ENCODE peak calls at places on chromosomes 1 and 21, in six cellular contexts. One of them, this sample, is unnamed.

GRCh38 chr1:2861988-2862430 is 60.5 kb upstream of the TTC34 start:
- DNase-seq in heart right ventricle: no peak
- DNase-seq in cerebellar cortex: no peak
- DNase-seq in amniotic stem cell: no peak
- DNase-seq in progenitor cell of endocrine pancreas: no peak
- DNase-seq in ACHN: no peak
- DNase-seq in this sample: no peak

GRCh38 chr21:25461730-25462129 is 145.6 kb downstream of the MRPL39 start:
- DNase-seq in heart right ventricle: no peak
- DNase-seq in cerebellar cortex: no peak
- DNase-seq in amniotic stem cell: no peak
- DNase-seq in progenitor cell of endocrine pancreas: no peak
- DNase-seq in ACHN: no peak
- DNase-seq in this sample: no peak

GRCh38 chr1:32919811-32920733 is 18.9 kb upstream of the TMEM54 start:
- DNase-seq in heart right ventricle: no peak
- DNase-seq in cerebellar cortex: no peak
- DNase-seq in amniotic stem cell: no peak
- DNase-seq in progenitor cell of endocrine pancreas: no peak
- DNase-seq in ACHN: peak; percentile 31
- DNase-seq in this sample: no peak

GRCh38 chr1:71908871-71909390 is 373.4 kb downstream of the NEGR1 start:
- DNase-seq in heart right ventricle: no peak
- DNase-seq in cerebellar cortex: peak; percentile 14
- DNase-seq in amniotic stem cell: no peak
- DNase-seq in progenitor cell of endocrine pancreas: no peak
- DNase-seq in ACHN: no peak
- DNase-seq in this sample: no peak

GRCh38 chr1:57369889-57370288 is 54.0 kb downstream of the DAB1 start:
- DNase-seq in heart right ventricle: no peak
- DNase-seq in cerebellar cortex: no peak
- DNase-seq in amniotic stem cell: no peak
- DNase-seq in progenitor cell of endocrine pancreas: no peak
- DNase-seq in ACHN: no peak
- DNase-seq in this sample: no peak

GRCh38 chr1:179298952-179299351 is 5.4 kb downstream of the SOAT1 start:
- DNase-seq in heart right ventricle: no peak
- DNase-seq in cerebellar cortex: no peak
- DNase-seq in amniotic stem cell: no peak
- DNase-seq in progenitor cell of endocrine pancreas: no peak
- DNase-seq in ACHN: no peak
- DNase-seq in this sample: no peak

GRCh38 chr1:175317309-175317708 is 124.7 kb upstream of the KIAA0040 start:
- DNase-seq in heart right ventricle: no peak
- DNase-seq in cerebellar cortex: no peak
- DNase-seq in amniotic stem cell: no peak
- DNase-seq in progenitor cell of endocrine pancreas: no peak
- DNase-seq in ACHN: peak; percentile 38
- DNase-seq in this sample: no peak

GRCh38 chr1:179269071-179269470 is 24.5 kb upstream of the SOAT1 start:
- DNase-seq in heart right ventricle: no peak
- DNase-seq in cerebellar cortex: no peak
- DNase-seq in amniotic stem cell: no peak
- DNase-seq in progenitor cell of endocrine pancreas: no peak
- DNase-seq in ACHN: no peak
- DNase-seq in this sample: no peak

GRCh38 chr1:237873487-237873927 is 17.2 kb downstream of the ZP4 start:
- DNase-seq in heart right ventricle: no peak
- DNase-seq in cerebellar cortex: no peak
- DNase-seq in amniotic stem cell: no peak
- DNase-seq in progenitor cell of endocrine pancreas: no peak
- DNase-seq in ACHN: peak; percentile 82
- DNase-seq in this sample: peak; percentile 22

GRCh38 chr1:43316738-43317520 is 16.1 kb downstream of the TIE1 start:
- DNase-seq in heart right ventricle: no peak
- DNase-seq in cerebellar cortex: no peak
- DNase-seq in amniotic stem cell: no peak
- DNase-seq in progenitor cell of endocrine pancreas: no peak
- DNase-seq in ACHN: no peak
- DNase-seq in this sample: no peak

GRCh38 chr1:65395887-65396612 is 24.4 kb upstream of the LEPR start:
- DNase-seq in heart right ventricle: no peak
- DNase-seq in cerebellar cortex: no peak
- DNase-seq in amniotic stem cell: no peak
- DNase-seq in progenitor cell of endocrine pancreas: no peak
- DNase-seq in ACHN: peak; percentile 89
- DNase-seq in this sample: peak; percentile 1

GRCh38 chr1:18099026-18099425 is 8.6 kb upstream of the IGSF21 start:
- DNase-seq in heart right ventricle: no peak
- DNase-seq in cerebellar cortex: no peak
- DNase-seq in amniotic stem cell: no peak
- DNase-seq in progenitor cell of endocrine pancreas: no peak
- DNase-seq in ACHN: no peak
- DNase-seq in this sample: no peak

GRCh38 chr21:43802713-43803313 is 13.4 kb downstream of the RRP1 start:
- DNase-seq in heart right ventricle: no peak
- DNase-seq in cerebellar cortex: no peak
- DNase-seq in amniotic stem cell: no peak
- DNase-seq in progenitor cell of endocrine pancreas: no peak
- DNase-seq in ACHN: no peak
- DNase-seq in this sample: no peak

GRCh38 chr1:86848654-86849053 is 65.3 kb downstream of the SELENOF start:
- DNase-seq in heart right ventricle: no peak
- DNase-seq in cerebellar cortex: no peak
- DNase-seq in amniotic stem cell: no peak
- DNase-seq in progenitor cell of endocrine pancreas: no peak
- DNase-seq in ACHN: no peak
- DNase-seq in this sample: no peak

GRCh38 chr1:50620680-50621329 is 197.6 kb upstream of the DMRTA2 start:
- DNase-seq in heart right ventricle: no peak
- DNase-seq in cerebellar cortex: no peak
- DNase-seq in amniotic stem cell: no peak
- DNase-seq in progenitor cell of endocrine pancreas: no peak
- DNase-seq in ACHN: peak; percentile 14
- DNase-seq in this sample: no peak

GRCh38 chr1:47340227-47340626 is 6.6 kb downstream of the CMPK1 start:
- DNase-seq in heart right ventricle: no peak
- DNase-seq in cerebellar cortex: no peak
- DNase-seq in amniotic stem cell: no peak
- DNase-seq in progenitor cell of endocrine pancreas: no peak
- DNase-seq in ACHN: no peak
- DNase-seq in this sample: no peak

GRCh38 chr1:53683986-53684740 is 54.8 kb downstream of the GLIS1 start:
- DNase-seq in heart right ventricle: no peak
- DNase-seq in cerebellar cortex: peak; percentile 50
- DNase-seq in amniotic stem cell: no peak
- DNase-seq in progenitor cell of endocrine pancreas: no peak
- DNase-seq in ACHN: no peak
- DNase-seq in this sample: no peak

GRCh38 chr1:193846881-193847280 is 660.5 kb upstream of the B3GALT2 start:
- DNase-seq in heart right ventricle: no peak
- DNase-seq in cerebellar cortex: no peak
- DNase-seq in amniotic stem cell: no peak
- DNase-seq in progenitor cell of endocrine pancreas: no peak
- DNase-seq in ACHN: no peak
- DNase-seq in this sample: no peak